ENCODE peak calls at places on chromosomes 4 and X, in five cellular contexts. M is stomach, E is left ventricle myocardium inferior, W is psoas muscle, S is heart left ventricle. T is an unnamed sample.
A peak's percentile ranks its signal among the peaks of the same experiment; 100 is the strongest.

GRCh38 chrX:44874481-44875184 is 1.6 kb downstream of the KDM6A start:
- DNase-seq in M (peak; percentile 35), E (no peak), W (no peak), S (peak; percentile 40), T (no peak)

GRCh38 chrX:132045456-132045855 is 22.4 kb downstream of the STK26 start:
- DNase-seq in M (no peak), E (no peak), W (no peak), S (no peak), T (no peak)

GRCh38 chr4:143626134-143626859 is 74.2 kb downstream of the FREM3 start:
- DNase-seq in M (peak; percentile 27), E (peak; percentile 68), W (peak; percentile 37), S (peak; percentile 85), T (no peak)

GRCh38 chrX:45669715-45670360 is 469.2 kb upstream of the DIPK2B start:
- DNase-seq in M (no peak), E (no peak), W (no peak), S (no peak), T (no peak)

GRCh38 chrX:79336869-79337815 is 30.0 kb downstream of the ITM2A start:
- DNase-seq in M (no peak), E (no peak), W (no peak), S (no peak), T (no peak)

GRCh38 chr4:6386091-6386490 is 86.3 kb downstream of the PPP2R2C start:
- DNase-seq in M (no peak), E (peak; percentile 34), W (no peak), S (peak; percentile 46), T (no peak)

GRCh38 chr4:89906316-89906715 is 11.7 kb downstream of the MMRN1 start:
- DNase-seq in M (no peak), E (no peak), W (no peak), S (no peak), T (no peak)

GRCh38 chrX:133258481-133258880 is 40.3 kb upstream of the TFDP3 start:
- DNase-seq in M (no peak), E (no peak), W (no peak), S (no peak), T (no peak)

GRCh38 chrX:64093761-64094160 is 111.7 kb downstream of the AMER1 start:
- DNase-seq in M (no peak), E (no peak), W (no peak), S (no peak), T (no peak)

GRCh38 chrX:103565752-103566151 is 19.6 kb upstream of the TCEAL4 start:
- DNase-seq in M (no peak), E (no peak), W (no peak), S (no peak), T (no peak)

GRCh38 chr4:107497054-107497453 is 223.0 kb downstream of the PAPSS1 start:
- DNase-seq in M (no peak), E (no peak), W (no peak), S (no peak), T (no peak)

GRCh38 chr4:155173371-155173770 is 35.1 kb upstream of the NPY2R start:
- DNase-seq in M (no peak), E (no peak), W (no peak), S (no peak), T (no peak)

DNA sequence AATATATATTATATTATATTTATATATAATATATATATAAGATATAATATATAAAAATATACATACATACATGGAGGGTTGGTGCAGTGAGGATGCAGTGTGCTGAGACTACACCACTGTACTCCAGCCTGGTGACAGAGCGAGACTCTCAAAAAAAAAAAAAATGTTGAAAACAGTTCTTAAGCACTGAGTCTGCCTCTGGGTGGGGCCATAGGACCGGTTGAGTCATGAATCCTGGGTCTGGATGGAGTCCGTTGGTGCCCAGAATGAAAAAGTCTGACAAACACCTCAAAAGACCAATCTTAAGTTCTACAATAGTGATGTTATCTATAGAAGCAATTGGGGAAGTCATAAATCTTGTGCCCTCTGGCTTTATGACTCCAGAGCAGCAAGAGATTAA is 70.5 kb downstream of the FGFBP1 start:
- DNase-seq in M (no peak), E (no peak), W (no peak), S (no peak), T (no peak)
- TF ChIP-seq CTCF in M (no peak), E (no peak), W (no peak), S (no peak), T (peak; percentile 13)

GRCh38 chr4:56469489-56470210 is 2.2 kb downstream of the SRP72 start:
- DNase-seq in M (no peak), E (no peak), W (no peak), S (no peak), T (no peak)
- H3K36me3 ChIP-seq in M (peaks cover 48% of the 10 kb centered on the region), E (peaks cover 47% of the 10 kb centered on the region), W (peaks cover 7% of the 10 kb centered on the region), S (no peaks in the 10 kb centered on the region), T (peaks cover 56% of the 10 kb centered on the region)

DNA sequence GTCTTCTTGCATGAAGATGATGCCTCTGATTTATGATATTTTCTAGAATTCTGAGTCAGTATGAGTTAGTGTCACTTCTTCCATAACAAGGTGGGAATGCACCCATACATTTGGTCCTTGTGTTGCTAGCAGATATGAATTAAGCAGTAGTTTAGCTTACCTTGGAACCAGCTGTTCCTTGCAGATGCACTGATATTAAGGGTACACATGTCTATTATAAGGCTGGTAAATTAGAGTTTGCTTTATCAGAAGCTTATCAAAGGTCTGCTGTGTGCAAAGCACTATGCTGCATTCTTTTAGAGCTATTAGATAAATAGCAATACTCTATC is 36.5 kb downstream of the AFF1 start:
- DNase-seq in M (no peak), E (no peak), W (no peak), S (no peak), T (no peak)
- H3K4me1 ChIP-seq in M (peaks cover 73% of the 10 kb centered on the region), E (peaks cover 63% of the 10 kb centered on the region), W (peaks cover 38% of the 10 kb centered on the region), S (peaks cover 9% of the 10 kb centered on the region), T (peaks cover 23% of the 10 kb centered on the region)

DNA sequence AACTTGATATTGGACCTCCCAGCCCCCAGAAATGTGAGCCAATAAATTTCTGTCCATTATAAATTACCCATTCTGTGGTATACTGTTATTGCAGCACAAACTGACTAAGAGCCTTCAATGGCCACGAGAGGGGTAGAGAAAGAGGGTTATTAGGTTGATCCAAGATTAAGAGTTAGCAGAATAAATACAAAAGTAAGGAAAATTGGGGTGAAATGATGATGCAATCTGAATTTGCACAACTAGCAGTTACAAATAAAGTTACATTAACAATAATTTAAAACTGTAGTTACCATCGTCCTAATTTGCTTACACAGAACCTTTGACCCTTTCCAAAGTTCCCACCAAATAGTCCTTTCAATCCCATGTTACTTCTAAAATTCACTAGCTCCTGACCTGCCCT is 54.2 kb downstream of the F8 start:
- DNase-seq in M (no peak), E (no peak), W (no peak), S (no peak), T (no peak)
- TF ChIP-seq CTCF in M (no peak), E (no peak), W (no peak), S (no peak), T (no peak)

GRCh38 chrX:155086202-155086840 is 15.0 kb downstream of the BRCC3 start:
- DNase-seq in M (no peak), E (no peak), W (no peak), S (no peak), T (no peak)
- H3K36me3 ChIP-seq in M (peaks cover 28% of the 10 kb centered on the region), E (peaks cover 4% of the 10 kb centered on the region), W (peaks cover 2% of the 10 kb centered on the region), S (no peaks in the 10 kb centered on the region), T (no peaks in the 10 kb centered on the region)

GRCh38 chr4:4991541-4992099 is 27.6 kb downstream of the CYTL1 start:
- DNase-seq in M (no peak), E (no peak), W (no peak), S (no peak), T (no peak)
- H3K4me1 ChIP-seq in M (peaks cover 43% of the 10 kb centered on the region), E (peaks cover 9% of the 10 kb centered on the region), W (no peaks in the 10 kb centered on the region), S (no peaks in the 10 kb centered on the region), T (no peaks in the 10 kb centered on the region)

GRCh38 chr4:75484195-75484594 is 30.0 kb downstream of the RCHY1 start:
- DNase-seq in M (no peak), E (no peak), W (no peak), S (no peak), T (no peak)

GRCh38 chr4:75495489-75495888 is 18.7 kb downstream of the RCHY1 start:
- DNase-seq in M (no peak), E (no peak), W (no peak), S (no peak), T (no peak)

GRCh38 chr4:75494563-75494962 is 19.6 kb downstream of the RCHY1 start:
- DNase-seq in M (no peak), E (no peak), W (no peak), S (no peak), T (no peak)

DNA sequence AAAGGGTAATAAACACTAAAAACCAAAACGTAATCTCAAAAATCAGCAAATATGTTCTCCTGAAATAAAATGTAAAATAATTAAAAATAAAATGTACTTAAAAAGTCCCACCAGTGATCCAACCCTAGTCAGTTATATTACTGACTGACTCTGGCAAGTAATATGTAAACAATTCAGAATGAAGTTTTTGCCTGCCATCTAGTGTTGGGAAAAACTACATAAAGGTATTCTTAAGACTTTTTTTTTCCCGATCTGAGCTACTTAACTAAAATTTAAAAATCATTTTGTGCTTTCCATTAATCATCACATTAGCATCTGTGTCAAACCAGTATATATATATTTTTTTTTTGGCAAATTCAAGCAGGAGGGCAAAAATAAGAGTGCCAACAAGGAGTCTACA is 24.0 kb downstream of the RCHY1 start:
- DNase-seq in M (no peak), E (no peak), W (no peak), S (no peak), T (no peak)
- TF ChIP-seq CTCF in M (peak; percentile 13), E (peak; percentile 34), W (peak; percentile 25), S (peak; percentile 38), T (peak; percentile 35)

GRCh38 chrX:1598876-1599790 is 7.7 kb downstream of the AKAP17A start:
- DNase-seq in M (no peak), E (no peak), W (no peak), S (no peak), T (peak; percentile 46)

GRCh38 chrX:1597345-1598020 is 6.1 kb downstream of the AKAP17A start:
- DNase-seq in M (peak; percentile 22), E (no peak), W (no peak), S (no peak), T (peak; percentile 70)

GRCh38 chrX:1595711-1596060 is 4.3 kb downstream of the AKAP17A start:
- DNase-seq in M (peak; percentile 3), E (no peak), W (no peak), S (no peak), T (no peak)

GRCh38 chrX:1598021-1598875 is 6.8 kb downstream of the AKAP17A start:
- DNase-seq in M (peak; percentile 22), E (no peak), W (no peak), S (no peak), T (peak; percentile 70)

GRCh38 chrX:1596676-1597344 is 5.4 kb downstream of the AKAP17A start:
- DNase-seq in M (peak; percentile 11), E (no peak), W (no peak), S (no peak), T (peak; percentile 65)
- H3K36me3 ChIP-seq in M (peaks cover 83% of the 10 kb centered on the region), E (peaks cover 83% of the 10 kb centered on the region), W (peaks cover 12% of the 10 kb centered on the region), S (peaks cover 11% of the 10 kb centered on the region), T (peaks cover 89% of the 10 kb centered on the region)

T was measured in RWPE2.